ENCODE peak calls at places on chromosomes 6 and 20, in seven cellular contexts. V is tibial artery, R is ovary, M is breast epithelium, Z is psoas muscle, D is hepatocyte, Q is gastrocnemius medialis. Y is an unnamed sample. For H3K9me3 and H3K4me1, the result is how much of the 10 kb centered on the place peaks cover.

GRCh38 chr20:50731055-50731929 is at the start of gene PARD6B:
- DNase-seq in V (peak), R (peak), M (peak), Z (peak), D (peak), Q (peak), Y (peak)

GRCh38 chr6:3884007-3884745 is 35.0 kb downstream of the FAM50B start:
- DNase-seq in V (no peak), R (no peak), M (no peak), Z (no peak), D (peak), Q (no peak), Y (peak)

GRCh38 chr6:15340775-15341174 is 94.9 kb downstream of the JARID2 start:
- DNase-seq in V (no peak), R (no peak), M (no peak), Z (no peak), D (no peak), Q (no peak), Y (no peak)

GRCh38 chr6:39391182-39391581 is 68.7 kb upstream of the KCNK16 start:
- DNase-seq in V (no peak), R (no peak), M (no peak), Z (no peak), D (no peak), Q (no peak), Y (no peak)

GRCh38 chr20:42027746-42028268 is 409.6 kb upstream of the CHD6 start:
- DNase-seq in V (no peak), R (no peak), M (no peak), Z (no peak), D (no peak), Q (no peak), Y (peak)

GRCh38 chr20:25090492-25091429 is 8.8 kb upstream of the VSX1 start:
- DNase-seq in V (no peak), R (no peak), M (no peak), Z (peak), D (no peak), Q (no peak), Y (peak)

GRCh38 chr6:92495246-92495645 is 924.1 kb downstream of the EPHA7 start:
- DNase-seq in V (no peak), R (no peak), M (no peak), Z (no peak), D (no peak), Q (no peak), Y (no peak)

GRCh38 chr20:33086052-33086722 is 6.7 kb downstream of the BPIFB4 start:
- DNase-seq in V (no peak), R (no peak), M (no peak), Z (no peak), D (no peak), Q (no peak), Y (no peak)

GRCh38 chr6:22071655-22072054 is 225.2 kb downstream of the PRL start:
- DNase-seq in V (peak), R (peak), M (no peak), Z (no peak), D (peak), Q (peak), Y (no peak)

GRCh38 chr20:41650221-41650948 is 32.2 kb upstream of the CHD6 start:
- DNase-seq in V (no peak), R (no peak), M (no peak), Z (no peak), D (peak), Q (no peak), Y (peak)

GRCh38 chr20:1338801-1339200 is 9.9 kb upstream of the SDCBP2 start:
- DNase-seq in V (no peak), R (no peak), M (no peak), Z (no peak), D (no peak), Q (no peak), Y (no peak)

GRCh38 chr6:130381459-130382380 is 15.9 kb downstream of the TMEM200A start:
- DNase-seq in V (no peak), R (no peak), M (no peak), Z (no peak), D (no peak), Q (no peak), Y (peak)

GRCh38 chr6:144405173-144405572 is 120.0 kb downstream of the UTRN start:
- DNase-seq in V (no peak), R (no peak), M (no peak), Z (no peak), D (no peak), Q (no peak), Y (no peak)

GRCh38 chr6:111259089-111259831 is 172.0 kb downstream of the SLC16A10 start:
- DNase-seq in V (peak), R (peak), M (peak), Z (peak), D (peak), Q (peak), Y (peak)

GRCh38 chr6:168992696-168993185 is 260.9 kb downstream of the THBS2 start:
- DNase-seq in V (no peak), R (no peak), M (no peak), Z (no peak), D (no peak), Q (no peak), Y (no peak)

GRCh38 chr6:130760006-130760405 is 67.2 kb upstream of the SMLR1 start:
- DNase-seq in V (no peak), R (no peak), M (no peak), Z (no peak), D (peak), Q (no peak), Y (peak)

GRCh38 chr20:18404172-18404571 is 62.7 kb downstream of the DZANK1 start:
- DNase-seq in V (no peak), R (no peak), M (no peak), Z (no peak), D (no peak), Q (no peak), Y (no peak)

GRCh38 chr6:31203345-31203979 is 33.0 kb upstream of the POU5F1 start:
- DNase-seq in V (no peak), R (no peak), M (no peak), Z (no peak), D (peak), Q (no peak), Y (peak)

GRCh38 chr6:19697744-19698290 is 139.4 kb upstream of the ID4 start:
- DNase-seq in V (no peak), R (no peak), M (no peak), Z (no peak), D (no peak), Q (no peak), Y (no peak)

GRCh38 chr6:167898673-167899311 is 72.1 kb downstream of the AFDN start:
- DNase-seq in V (no peak), R (no peak), M (no peak), Z (no peak), D (peak), Q (no peak), Y (peak)

GRCh38 chr6:40293824-40294188 is 293.4 kb downstream of the LRFN2 start:
- DNase-seq in V (no peak), R (no peak), M (no peak), Z (no peak), D (no peak), Q (no peak), Y (no peak)

GRCh38 chr20:56328861-56329260 is 29.9 kb upstream of the FAM210B start:
- DNase-seq in V (no peak), R (no peak), M (no peak), Z (no peak), D (peak), Q (no peak), Y (no peak)
- H3K9me3 ChIP-seq in V (under half), R (under half), M (under half), Z (under half), D (under half), Q (under half), Y (under half)

GRCh38 chr20:38805502-38805957 is at the start of gene PPP1R16B:
- DNase-seq in V (no peak), R (no peak), M (no peak), Z (peak), D (peak), Q (no peak), Y (peak)
- H3K4me3 ChIP-seq in V (peak), R (peak), M (peak), Z (peak), D (peak), Q (peak), Y (peak)

GRCh38 chr6:45589367-45589766 is 211.6 kb upstream of the SUPT3H start:
- DNase-seq in V (no peak), R (no peak), M (no peak), Z (no peak), D (no peak), Q (no peak), Y (no peak)

GRCh38 chr6:45584127-45584526 is 206.4 kb upstream of the SUPT3H start:
- DNase-seq in V (no peak), R (no peak), M (no peak), Z (no peak), D (no peak), Q (no peak), Y (no peak)

GRCh38 chr6:45586216-45587171 is 208.8 kb upstream of the SUPT3H start:
- DNase-seq in V (no peak), R (no peak), M (no peak), Z (no peak), D (no peak), Q (no peak), Y (no peak)

GRCh38 chr6:45590225-45590624 is 212.5 kb upstream of the SUPT3H start:
- DNase-seq in V (no peak), R (no peak), M (no peak), Z (no peak), D (peak), Q (no peak), Y (no peak)

GRCh38 chr6:45587229-45588060 is 209.7 kb upstream of the SUPT3H start:
- DNase-seq in V (no peak), R (no peak), M (no peak), Z (no peak), D (no peak), Q (no peak), Y (no peak)
- H3K4me1 ChIP-seq in V (under half), R (under half), M (under half), Z (under half), D (under half), Q (under half), Y (under half)

GRCh38 chr20:60559462-60559861 is 601.2 kb downstream of the CDH26 start:
- DNase-seq in V (no peak), R (no peak), M (no peak), Z (no peak), D (no peak), Q (no peak), Y (no peak)
- H3K9me3 ChIP-seq in V (under half), R (under half), M (under half), Z (under half), D (under half), Q (under half), Y (under half)

Y was measured in small intestine.